ENCODE peak calls at places on chromosomes 2 and 18, in seven cellular contexts. K is HTR-8/SVneo; D is dorsolateral prefrontal cortex; R is activated effector memory CD4-positive, alpha-beta T cell treated with anti-CD3 and anti-CD28 coated beads, Interleukin-2, amount 50 U/mL, for 16 hours; V is activated T-cell treated with anti-CD3 and anti-CD28 coated beads for 4 hours; U is K562; F is stomach. Z is an unnamed sample.

GRCh38 chr2:222950886-222951285 is 90.0 kb downstream of the ACSL3 start:
- DNase-seq in F (no peak), U (no peak), K (peak), V (no peak), D (no peak), R (no peak), Z (peak)

GRCh38 chr2:200439981-200440380 is 69.9 kb downstream of the KCTD18 start:
- DNase-seq in D (no peak), K (no peak), F (no peak), V (no peak), R (no peak), U (no peak), Z (no peak)

GRCh38 chr2:219548990-219549389 is 5.2 kb downstream of the TMEM198 start:
- DNase-seq in V (no peak), U (no peak), D (no peak), K (no peak), R (no peak), F (no peak), Z (no peak)

GRCh38 chr2:152523091-152523490 is 188.1 kb downstream of the FMNL2 start:
- DNase-seq in U (no peak), D (no peak), F (no peak), K (no peak), V (no peak), R (no peak), Z (peak)

GRCh38 chr2:239370403-239370802 is 30.4 kb downstream of the HDAC4 start:
- DNase-seq in V (no peak), D (no peak), F (no peak), U (no peak), K (no peak), R (no peak), Z (no peak)

GRCh38 chr2:217249086-217249485 is 389.2 kb upstream of the TNP1 start:
- DNase-seq in U (no peak), F (no peak), R (no peak), V (no peak), K (no peak), D (no peak), Z (no peak)

GRCh38 chr2:1413156-1413690 is at the start of gene TPO:
- DNase-seq in K (no peak), U (no peak), D (no peak), F (no peak), R (no peak), V (no peak), Z (no peak)

GRCh38 chr2:235043762-235044500 is 92.1 kb downstream of the SH3BP4 start:
- DNase-seq in F (no peak), U (no peak), R (peak), D (no peak), K (no peak), V (no peak), Z (no peak)

GRCh38 chr2:95323347-95324155 is 26.4 kb downstream of the KCNIP3 start:
- DNase-seq in V (no peak), R (no peak), U (peak), F (peak), D (no peak), K (peak), Z (peak)

GRCh38 chr2:207670887-207671286 is 40.6 kb upstream of the CCNYL1 start:
- DNase-seq in K (no peak), U (peak), V (no peak), F (no peak), R (no peak), D (no peak), Z (no peak)

GRCh38 chr2:2793925-2794324 is 462.9 kb upstream of the MYT1L start:
- DNase-seq in F (no peak), D (no peak), R (no peak), K (no peak), V (no peak), U (no peak), Z (no peak)

GRCh38 chr2:95278051-95278471 is 3.8 kb downstream of the PROM2 start:
- DNase-seq in F (no peak), R (no peak), K (peak), D (no peak), V (no peak), U (peak), Z (peak)

GRCh38 chr2:197871780-197872456 is 67.5 kb downstream of the PLCL1 start:
- DNase-seq in U (no peak), F (no peak), R (no peak), D (no peak), V (no peak), K (no peak), Z (no peak)

GRCh38 chr2:137838255-137839092 is 125.8 kb upstream of the HNMT start:
- DNase-seq in R (no peak), K (peak), V (no peak), U (peak), F (no peak), D (no peak), Z (peak)

GRCh38 chr2:6823111-6823510 is 42.6 kb downstream of the CMPK2 start:
- DNase-seq in R (no peak), D (no peak), F (no peak), V (no peak), K (no peak), U (no peak), Z (no peak)

GRCh38 chr2:208248601-208249000 is 6.3 kb downstream of the IDH1 start:
- DNase-seq in R (no peak), K (no peak), U (no peak), V (no peak), D (no peak), F (no peak), Z (no peak)

GRCh38 chr2:66437055-66437454 is 2.1 kb downstream of the MEIS1 start:
- DNase-seq in U (no peak), R (no peak), F (no peak), V (no peak), D (no peak), K (no peak), Z (no peak)

GRCh38 chr2:181876614-181877063 is 14.9 kb upstream of the ITPRID2 start:
- DNase-seq in R (no peak), F (no peak), V (no peak), U (peak), K (peak), D (no peak), Z (peak)

GRCh38 chr2:227473019-227473461 is 1.1 kb downstream of the AGFG1 start:
- DNase-seq in K (no peak), U (no peak), V (no peak), F (no peak), R (no peak), D (no peak), Z (no peak)

GRCh38 chr2:222722327-222722946 is 51.0 kb downstream of the MOGAT1 start:
- DNase-seq in D (no peak), U (no peak), R (no peak), V (no peak), K (no peak), F (no peak), Z (no peak)

GRCh38 chr18:36309436-36310391 is 12.2 kb downstream of the FHOD3 start:
- DNase-seq in U (peak), R (no peak), D (no peak), V (no peak), K (peak), F (no peak), Z (peak)

GRCh38 chr2:237752761-237753165 is 45.8 kb upstream of the RBM44 start:
- DNase-seq in D (no peak), F (no peak), U (no peak), K (no peak), V (no peak), R (peak), Z (no peak)

GRCh38 chr2:60674524-60675165 is 81.4 kb upstream of the PAPOLG start:
- DNase-seq in V (peak), R (peak), K (peak), F (peak), U (peak), D (peak), Z (peak)

GRCh38 chr18:2515408-2515807 is 55.9 kb downstream of the METTL4 start:
- DNase-seq in R (no peak), V (no peak), D (no peak), K (peak), F (no peak), U (no peak), Z (peak)

GRCh38 chr2:42961385-42961800 is 169.0 kb upstream of the HAAO start:
- DNase-seq in F (no peak), V (no peak), U (no peak), R (no peak), K (no peak), D (no peak), Z (no peak)

GRCh38 chr18:75005622-75006021 is 203.3 kb downstream of the PTGR3 start:
- DNase-seq in R (no peak), D (no peak), V (no peak), F (no peak), K (no peak), U (no peak), Z (no peak)

GRCh38 chr2:72932045-72932444 is 14.7 kb downstream of the EMX1 start:
- DNase-seq in K (no peak), U (no peak), V (no peak), D (no peak), R (no peak), F (no peak), Z (peak)

GRCh38 chr2:149134335-149134923 is 95.9 kb downstream of the LYPD6B start:
- DNase-seq in K (no peak), F (no peak), U (no peak), R (no peak), D (no peak), V (no peak), Z (no peak)

GRCh38 chr2:117703868-117704267 is 110.6 kb upstream of the DDX18 start:
- DNase-seq in F (no peak), D (no peak), U (no peak), V (no peak), R (no peak), K (no peak), Z (no peak)

GRCh38 chr2:46825958-46826897 is 89.4 kb downstream of the MCFD2 start:
- DNase-seq in F (no peak), K (no peak), U (no peak), V (no peak), D (no peak), R (peak), Z (no peak)

GRCh38 chr2:241636983-241637232 is at the start of gene THAP4:
- DNase-seq in D (no peak), V (no peak), K (peak), U (no peak), R (peak), F (peak), Z (peak)

GRCh38 chr2:150369862-150370261 is 117.6 kb downstream of the RND3 start:
- DNase-seq in V (no peak), D (no peak), U (no peak), F (no peak), K (no peak), R (no peak), Z (no peak)

GRCh38 chr2:240646900-240647502 is 21.7 kb downstream of the GPR35 start:
- DNase-seq in K (no peak), U (no peak), V (no peak), R (no peak), F (no peak), D (no peak), Z (no peak)

GRCh38 chr2:121081701-121082100 is 203.3 kb downstream of the TFCP2L1 start:
- DNase-seq in K (no peak), F (no peak), V (no peak), D (no peak), U (no peak), R (no peak), Z (no peak)

GRCh38 chr2:201466050-201466660 is 14.6 kb downstream of the STRADB start:
- DNase-seq in K (peak), V (no peak), F (no peak), R (no peak), D (no peak), U (no peak), Z (peak)

GRCh38 chr2:186592137-186592875 is 2.5 kb downstream of the ITGAV start:
- DNase-seq in R (no peak), F (no peak), K (no peak), V (no peak), U (no peak), D (no peak), Z (peak)

GRCh38 chr2:73566288-73566878 is 75.8 kb downstream of the NAT8 start:
- DNase-seq in K (no peak), R (no peak), D (no peak), F (no peak), U (no peak), V (no peak), Z (no peak)

GRCh38 chr2:189515264-189515663 is 65.3 kb downstream of the SLC40A1 start:
- DNase-seq in D (no peak), R (no peak), V (no peak), U (no peak), F (no peak), K (no peak), Z (no peak)

GRCh38 chr2:16821696-16822095 is 156.1 kb upstream of the CYRIA start:
- DNase-seq in R (no peak), F (no peak), D (peak), K (no peak), V (no peak), U (no peak), Z (no peak)